ENCODE peak calls at places on chromosomes 6 and 20, in seven cellular contexts. One of them, this sample, is unnamed.

GRCh38 chr6:38944655-38945279 is 103.8 kb upstream of the GLP1R start:
- DNase-seq in body of pancreas: no peak
- DNase-seq in neural crest cell: no peak
- DNase-seq in psoas muscle: no peak
- DNase-seq in astrocyte of the cerebellum: no peak
- DNase-seq in cardiac fibroblast: no peak
- DNase-seq in type B pancreatic cell: no peak
- DNase-seq in this sample: no peak

GRCh38 chr6:16471222-16471784 is 232.9 kb downstream of the GMPR start:
- DNase-seq in body of pancreas: no peak
- DNase-seq in neural crest cell: no peak
- DNase-seq in psoas muscle: no peak
- DNase-seq in astrocyte of the cerebellum: no peak
- DNase-seq in cardiac fibroblast: no peak
- DNase-seq in type B pancreatic cell: no peak
- DNase-seq in this sample: peak; percentile 22

GRCh38 chr6:3624268-3625136 is 127.0 kb downstream of the PXDC1 start:
- DNase-seq in body of pancreas: no peak
- DNase-seq in neural crest cell: no peak
- DNase-seq in psoas muscle: no peak
- DNase-seq in astrocyte of the cerebellum: no peak
- DNase-seq in cardiac fibroblast: no peak
- DNase-seq in type B pancreatic cell: peak; percentile 51
- DNase-seq in this sample: no peak

GRCh38 chr20:64260239-64260638 is 4.7 kb downstream of the PCMTD2 start:
- DNase-seq in body of pancreas: no peak
- DNase-seq in neural crest cell: no peak
- DNase-seq in psoas muscle: no peak
- DNase-seq in astrocyte of the cerebellum: no peak
- DNase-seq in cardiac fibroblast: no peak
- DNase-seq in type B pancreatic cell: no peak
- DNase-seq in this sample: no peak

GRCh38 chr20:47063808-47064207 is 169.2 kb downstream of the EYA2 start:
- DNase-seq in body of pancreas: no peak
- DNase-seq in neural crest cell: no peak
- DNase-seq in psoas muscle: no peak
- DNase-seq in astrocyte of the cerebellum: no peak
- DNase-seq in cardiac fibroblast: no peak
- DNase-seq in type B pancreatic cell: no peak
- DNase-seq in this sample: no peak

GRCh38 chr6:128516514-128516898 is 3.9 kb downstream of the PTPRK start:
- DNase-seq in body of pancreas: no peak
- DNase-seq in neural crest cell: no peak
- DNase-seq in psoas muscle: no peak
- DNase-seq in astrocyte of the cerebellum: no peak
- DNase-seq in cardiac fibroblast: no peak
- DNase-seq in type B pancreatic cell: no peak
- DNase-seq in this sample: no peak

GRCh38 chr6:6700421-6700820 is 111.9 kb downstream of the LY86 start:
- DNase-seq in body of pancreas: no peak
- DNase-seq in neural crest cell: no peak
- DNase-seq in psoas muscle: no peak
- DNase-seq in astrocyte of the cerebellum: no peak
- DNase-seq in cardiac fibroblast: no peak
- DNase-seq in type B pancreatic cell: no peak
- DNase-seq in this sample: no peak

GRCh38 chr6:129893513-129894098 is 32.5 kb upstream of the TMEM244 start:
- DNase-seq in body of pancreas: no peak
- DNase-seq in neural crest cell: no peak
- DNase-seq in psoas muscle: no peak
- DNase-seq in astrocyte of the cerebellum: no peak
- DNase-seq in cardiac fibroblast: peak; percentile 61
- DNase-seq in type B pancreatic cell: no peak
- DNase-seq in this sample: no peak

GRCh38 chr20:4613718-4614620 is 107.7 kb upstream of the PRND start:
- DNase-seq in body of pancreas: peak; percentile 38
- DNase-seq in neural crest cell: peak; percentile 25
- DNase-seq in psoas muscle: peak; percentile 28
- DNase-seq in astrocyte of the cerebellum: peak; percentile 90
- DNase-seq in cardiac fibroblast: peak; percentile 72
- DNase-seq in type B pancreatic cell: no peak
- DNase-seq in this sample: peak; percentile 23

GRCh38 chr6:47149554-47149953 is 107.4 kb upstream of the ADGRF1 start:
- DNase-seq in body of pancreas: no peak
- DNase-seq in neural crest cell: no peak
- DNase-seq in psoas muscle: no peak
- DNase-seq in astrocyte of the cerebellum: no peak
- DNase-seq in cardiac fibroblast: no peak
- DNase-seq in type B pancreatic cell: no peak
- DNase-seq in this sample: no peak

GRCh38 chr6:147509900-147510299 is 1.4 kb downstream of the SAMD5 start:
- DNase-seq in body of pancreas: no peak
- DNase-seq in neural crest cell: no peak
- DNase-seq in psoas muscle: no peak
- DNase-seq in astrocyte of the cerebellum: no peak
- DNase-seq in cardiac fibroblast: no peak
- DNase-seq in type B pancreatic cell: no peak
- DNase-seq in this sample: no peak

GRCh38 chr20:64048402-64049044 is 916 bp downstream of the SOX18 start:
- DNase-seq in body of pancreas: no peak
- DNase-seq in neural crest cell: no peak
- DNase-seq in psoas muscle: no peak
- DNase-seq in astrocyte of the cerebellum: no peak
- DNase-seq in cardiac fibroblast: no peak
- DNase-seq in type B pancreatic cell: no peak
- DNase-seq in this sample: no peak

GRCh38 chr6:164749126-164749758 is 560.2 kb downstream of the C6orf118 start:
- DNase-seq in body of pancreas: no peak
- DNase-seq in neural crest cell: no peak
- DNase-seq in psoas muscle: no peak
- DNase-seq in astrocyte of the cerebellum: peak; percentile 46
- DNase-seq in cardiac fibroblast: peak; percentile 26
- DNase-seq in type B pancreatic cell: no peak
- DNase-seq in this sample: no peak

GRCh38 chr6:17971128-17972073 is 16.0 kb downstream of the KIF13A start:
- DNase-seq in body of pancreas: no peak
- DNase-seq in neural crest cell: no peak
- DNase-seq in psoas muscle: no peak
- DNase-seq in astrocyte of the cerebellum: no peak
- DNase-seq in cardiac fibroblast: peak; percentile 82
- DNase-seq in type B pancreatic cell: no peak
- DNase-seq in this sample: no peak

GRCh38 chr6:84816196-84816745 is 51.9 kb upstream of the TBX18 start:
- DNase-seq in body of pancreas: no peak
- DNase-seq in neural crest cell: no peak
- DNase-seq in psoas muscle: no peak
- DNase-seq in astrocyte of the cerebellum: no peak
- DNase-seq in cardiac fibroblast: peak; percentile 48
- DNase-seq in type B pancreatic cell: no peak
- DNase-seq in this sample: no peak

GRCh38 chr6:81886157-81886556 is 133.7 kb upstream of the TENT5A start:
- DNase-seq in body of pancreas: no peak
- DNase-seq in neural crest cell: no peak
- DNase-seq in psoas muscle: no peak
- DNase-seq in astrocyte of the cerebellum: no peak
- DNase-seq in cardiac fibroblast: no peak
- DNase-seq in type B pancreatic cell: no peak
- DNase-seq in this sample: no peak

GRCh38 chr20:54086444-54087134 is 16.2 kb upstream of the BCAS1 start:
- DNase-seq in body of pancreas: no peak
- DNase-seq in neural crest cell: no peak
- DNase-seq in psoas muscle: no peak
- DNase-seq in astrocyte of the cerebellum: no peak
- DNase-seq in cardiac fibroblast: peak; percentile 13
- DNase-seq in type B pancreatic cell: no peak
- DNase-seq in this sample: no peak

GRCh38 chr6:71886184-71887005 is at the start of gene RIMS1:
- DNase-seq in body of pancreas: peak; percentile 12
- DNase-seq in neural crest cell: peak; percentile 64
- DNase-seq in psoas muscle: peak; percentile 19
- DNase-seq in astrocyte of the cerebellum: no peak
- DNase-seq in cardiac fibroblast: peak; percentile 18
- DNase-seq in type B pancreatic cell: peak; percentile 72
- DNase-seq in this sample: no peak

GRCh38 chr6:26224940-26225847 is 138.0 kb downstream of the HFE start:
- DNase-seq in body of pancreas: no peak
- DNase-seq in neural crest cell: peak; percentile 49
- DNase-seq in psoas muscle: no peak
- DNase-seq in astrocyte of the cerebellum: peak; percentile 90
- DNase-seq in cardiac fibroblast: peak; percentile 93
- DNase-seq in type B pancreatic cell: no peak
- DNase-seq in this sample: no peak

GRCh38 chr20:38303908-38304379 is at the start of gene BPI:
- DNase-seq in body of pancreas: no peak
- DNase-seq in neural crest cell: no peak
- DNase-seq in psoas muscle: peak; percentile 29
- DNase-seq in astrocyte of the cerebellum: peak; percentile 59
- DNase-seq in cardiac fibroblast: no peak
- DNase-seq in type B pancreatic cell: no peak
- DNase-seq in this sample: no peak

GRCh38 chr6:115544765-115545409 is 515.8 kb downstream of the FRK start:
- DNase-seq in body of pancreas: no peak
- DNase-seq in neural crest cell: no peak
- DNase-seq in psoas muscle: no peak
- DNase-seq in astrocyte of the cerebellum: no peak
- DNase-seq in cardiac fibroblast: no peak
- DNase-seq in type B pancreatic cell: no peak
- DNase-seq in this sample: no peak

GRCh38 chr6:139474145-139475108 is 100.0 kb upstream of the CITED2 start:
- DNase-seq in body of pancreas: peak; percentile 38
- DNase-seq in neural crest cell: no peak
- DNase-seq in psoas muscle: no peak
- DNase-seq in astrocyte of the cerebellum: no peak
- DNase-seq in cardiac fibroblast: peak; percentile 81
- DNase-seq in type B pancreatic cell: no peak
- DNase-seq in this sample: no peak

GRCh38 chr20:3150908-3151307 is 8.8 kb downstream of the FASTKD5 start:
- DNase-seq in body of pancreas: no peak
- DNase-seq in neural crest cell: no peak
- DNase-seq in psoas muscle: no peak
- DNase-seq in astrocyte of the cerebellum: no peak
- DNase-seq in cardiac fibroblast: no peak
- DNase-seq in type B pancreatic cell: no peak
- DNase-seq in this sample: no peak

DNA sequence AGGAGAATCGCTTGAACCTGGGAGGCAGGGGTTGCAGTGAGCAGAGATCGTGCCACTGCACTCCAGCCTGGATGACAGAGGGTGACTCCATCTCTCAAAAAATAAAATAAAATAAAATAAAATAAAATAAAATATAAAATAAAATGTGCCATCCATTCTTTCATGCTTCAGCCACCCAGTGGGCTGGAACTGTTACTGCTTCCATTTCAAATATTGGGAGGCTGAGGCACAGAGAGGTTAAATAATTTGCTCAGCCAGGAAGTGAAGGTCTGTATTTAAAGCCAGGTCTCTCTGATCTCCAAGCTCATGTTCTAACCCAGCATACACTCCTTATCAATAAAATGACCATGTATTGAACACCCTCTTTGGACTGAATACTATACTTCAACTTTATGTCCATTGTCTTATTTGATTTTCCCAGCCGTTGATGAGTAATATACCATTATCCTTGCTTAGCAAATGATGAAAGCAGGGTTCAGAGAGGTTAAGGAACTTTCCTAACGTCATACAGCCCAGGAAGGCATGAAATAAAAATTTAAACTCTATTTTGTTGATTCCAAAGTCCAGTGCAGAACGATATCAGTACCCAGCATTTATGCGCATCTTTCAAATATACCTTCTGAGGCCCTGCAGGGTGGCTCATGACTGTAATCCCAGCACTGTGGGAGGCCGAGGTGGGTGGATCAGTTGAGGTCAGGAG is 25.8 kb upstream of the SLC9A8 start:
- DNase-seq in body of pancreas: no peak
- DNase-seq in neural crest cell: no peak
- DNase-seq in psoas muscle: no peak
- DNase-seq in astrocyte of the cerebellum: no peak
- DNase-seq in cardiac fibroblast: peak; percentile 42
- DNase-seq in type B pancreatic cell: no peak
- DNase-seq in this sample: no peak
- TF ChIP-seq CTCF in body of pancreas: peak; percentile 19
- TF ChIP-seq CTCF in neural crest cell: peak; percentile 48
- TF ChIP-seq CTCF in psoas muscle: peak; percentile 19
- TF ChIP-seq CTCF in astrocyte of the cerebellum: peak; percentile 50
- TF ChIP-seq CTCF in cardiac fibroblast: peak; percentile 52
- TF ChIP-seq CTCF in type B pancreatic cell: peak; percentile 64
- TF ChIP-seq CTCF in this sample: no peak

DNA sequence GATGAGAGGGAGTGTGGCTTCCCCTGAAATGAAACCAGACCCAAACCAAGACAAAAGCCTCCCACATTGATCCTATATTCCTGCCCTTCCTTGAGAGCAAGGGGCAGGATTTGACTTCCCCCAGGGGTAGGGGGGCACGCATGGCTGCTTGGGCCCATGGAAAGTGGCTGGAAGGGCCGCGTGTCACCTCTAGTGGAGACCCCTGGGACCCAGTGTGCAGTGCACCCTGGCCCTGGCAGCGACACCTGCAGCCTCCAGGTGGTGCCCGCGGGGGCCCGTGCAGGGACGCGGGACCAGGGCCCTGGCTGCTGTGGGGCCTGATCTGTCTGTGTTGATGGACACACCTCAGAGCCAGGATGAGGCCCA is 18.0 kb upstream of the SLCO4A1 start:
- DNase-seq in body of pancreas: peak; percentile 44
- DNase-seq in neural crest cell: no peak
- DNase-seq in psoas muscle: no peak
- DNase-seq in astrocyte of the cerebellum: no peak
- DNase-seq in cardiac fibroblast: no peak
- DNase-seq in type B pancreatic cell: no peak
- DNase-seq in this sample: peak; percentile 63
- TF ChIP-seq CTCF in body of pancreas: peak; percentile 18
- TF ChIP-seq CTCF in neural crest cell: no peak
- TF ChIP-seq CTCF in psoas muscle: no peak
- TF ChIP-seq CTCF in astrocyte of the cerebellum: no peak
- TF ChIP-seq CTCF in cardiac fibroblast: no peak
- TF ChIP-seq CTCF in type B pancreatic cell: no peak
- TF ChIP-seq CTCF in this sample: no peak

GRCh38 chr20:43409041-43409913 is 48.4 kb upstream of the SRSF6 start:
- DNase-seq in body of pancreas: no peak
- DNase-seq in neural crest cell: peak; percentile 10
- DNase-seq in psoas muscle: no peak
- DNase-seq in astrocyte of the cerebellum: peak; percentile 3
- DNase-seq in cardiac fibroblast: peak; percentile 72
- DNase-seq in type B pancreatic cell: no peak
- DNase-seq in this sample: no peak
- TF ChIP-seq CTCF in body of pancreas: peak; percentile 27
- TF ChIP-seq CTCF in neural crest cell: peak; percentile 77
- TF ChIP-seq CTCF in psoas muscle: peak; percentile 30
- TF ChIP-seq CTCF in astrocyte of the cerebellum: peak; percentile 54
- TF ChIP-seq CTCF in cardiac fibroblast: peak; percentile 72
- TF ChIP-seq CTCF in type B pancreatic cell: peak; percentile 86
- TF ChIP-seq CTCF in this sample: peak; percentile 21

DNA sequence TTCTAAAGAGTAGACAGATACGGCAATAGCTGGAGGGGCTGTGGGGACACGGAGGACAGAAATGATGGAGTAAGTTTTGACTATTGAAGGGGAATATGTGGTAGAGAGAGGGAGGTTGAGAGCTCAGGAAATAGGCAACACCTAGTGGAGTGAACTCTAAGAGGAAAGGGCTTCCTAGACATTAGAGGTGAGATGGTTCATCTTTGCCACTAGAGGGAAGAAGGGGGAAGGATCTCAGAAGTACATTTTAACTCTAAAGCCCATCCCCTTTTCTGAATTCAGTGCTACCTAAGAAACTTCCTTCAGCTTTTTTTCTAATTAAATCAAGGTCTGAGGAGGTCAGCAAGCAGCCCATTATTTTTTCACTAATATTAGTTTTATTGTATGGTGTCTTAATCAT is 689.4 kb upstream of the MAP3K7 start:
- DNase-seq in body of pancreas: no peak
- DNase-seq in neural crest cell: no peak
- DNase-seq in psoas muscle: no peak
- DNase-seq in astrocyte of the cerebellum: peak; percentile 38
- DNase-seq in cardiac fibroblast: no peak
- DNase-seq in type B pancreatic cell: no peak
- DNase-seq in this sample: no peak
- TF ChIP-seq CTCF in body of pancreas: no peak
- TF ChIP-seq CTCF in neural crest cell: peak; percentile 68
- TF ChIP-seq CTCF in psoas muscle: no peak
- TF ChIP-seq CTCF in astrocyte of the cerebellum: peak; percentile 79
- TF ChIP-seq CTCF in cardiac fibroblast: no peak
- TF ChIP-seq CTCF in type B pancreatic cell: peak; percentile 73
- TF ChIP-seq CTCF in this sample: no peak

This sample was measured in activated B cell treated with CpG ODN at 0.5 μM for 24 hours.